ENCODE peak calls at places on chromosomes 13 and 19, in five cellular contexts. One of them, this sample, is unnamed.

GRCh38 chr19:18649371-18650047 is 12.7 kb downstream of the KLHL26 start:
- DNase-seq in NCI-H82: peak; percentile 65
- DNase-seq in thoracic aorta: no peak
- DNase-seq in heart left ventricle: peak; percentile 87
- DNase-seq in AG20443: peak; percentile 67
- DNase-seq in this sample: peak; percentile 55

GRCh38 chr13:51467730-51468129 is 14.9 kb upstream of the INTS6 start:
- DNase-seq in NCI-H82: no peak
- DNase-seq in thoracic aorta: no peak
- DNase-seq in heart left ventricle: no peak
- DNase-seq in AG20443: no peak
- DNase-seq in this sample: no peak

GRCh38 chr19:47284324-47284899 is 9.7 kb downstream of the INAFM1 start:
- DNase-seq in NCI-H82: peak; percentile 72
- DNase-seq in thoracic aorta: no peak
- DNase-seq in heart left ventricle: no peak
- DNase-seq in AG20443: peak; percentile 33
- DNase-seq in this sample: no peak

GRCh38 chr19:9306443-9306842 is 3.2 kb downstream of the ZNF699 start:
- DNase-seq in NCI-H82: no peak
- DNase-seq in thoracic aorta: no peak
- DNase-seq in heart left ventricle: no peak
- DNase-seq in AG20443: peak; percentile 47
- DNase-seq in this sample: no peak

GRCh38 chr13:96044238-96044637 is 9.0 kb downstream of the UGGT2 start:
- DNase-seq in NCI-H82: no peak
- DNase-seq in thoracic aorta: no peak
- DNase-seq in heart left ventricle: no peak
- DNase-seq in AG20443: no peak
- DNase-seq in this sample: no peak

GRCh38 chr19:19356500-19356899 is 35.9 kb downstream of the MAU2 start:
- DNase-seq in NCI-H82: no peak
- DNase-seq in thoracic aorta: no peak
- DNase-seq in heart left ventricle: no peak
- DNase-seq in AG20443: no peak
- DNase-seq in this sample: no peak

GRCh38 chr19:23868630-23869029 is 46.1 kb upstream of the ZNF726 start:
- DNase-seq in NCI-H82: no peak
- DNase-seq in thoracic aorta: no peak
- DNase-seq in heart left ventricle: no peak
- DNase-seq in AG20443: no peak
- DNase-seq in this sample: no peak

GRCh38 chr19:45484273-45484945 is 12.4 kb downstream of the RTN2 start:
- DNase-seq in NCI-H82: no peak
- DNase-seq in thoracic aorta: no peak
- DNase-seq in heart left ventricle: no peak
- DNase-seq in AG20443: no peak
- DNase-seq in this sample: no peak

GRCh38 chr13:106599875-106600797 is 32.2 kb upstream of the ARGLU1 start:
- DNase-seq in NCI-H82: no peak
- DNase-seq in thoracic aorta: no peak
- DNase-seq in heart left ventricle: no peak
- DNase-seq in AG20443: no peak
- DNase-seq in this sample: no peak

GRCh38 chr13:36918246-36919060 is 1.6 kb downstream of the SMAD9 start:
- DNase-seq in NCI-H82: peak; percentile 71
- DNase-seq in thoracic aorta: no peak
- DNase-seq in heart left ventricle: no peak
- DNase-seq in AG20443: peak; percentile 22
- DNase-seq in this sample: no peak

GRCh38 chr19:10093295-10094186 is 7.4 kb downstream of the SHFL start:
- DNase-seq in NCI-H82: no peak
- DNase-seq in thoracic aorta: no peak
- DNase-seq in heart left ventricle: no peak
- DNase-seq in AG20443: no peak
- DNase-seq in this sample: no peak

GRCh38 chr19:44757735-44758505 is 9.4 kb downstream of the BCL3 start:
- DNase-seq in NCI-H82: peak; percentile 61
- DNase-seq in thoracic aorta: no peak
- DNase-seq in heart left ventricle: peak; percentile 91
- DNase-seq in AG20443: no peak
- DNase-seq in this sample: no peak

GRCh38 chr13:27973956-27974662 is 5.0 kb upstream of the CDX2 start:
- DNase-seq in NCI-H82: no peak
- DNase-seq in thoracic aorta: no peak
- DNase-seq in heart left ventricle: no peak
- DNase-seq in AG20443: peak; percentile 7
- DNase-seq in this sample: no peak

GRCh38 chr19:42185281-42185680 is 32.2 kb downstream of the DEDD2 start:
- DNase-seq in NCI-H82: no peak
- DNase-seq in thoracic aorta: no peak
- DNase-seq in heart left ventricle: no peak
- DNase-seq in AG20443: no peak
- DNase-seq in this sample: no peak

GRCh38 chr19:741506-742131 is 9.3 kb upstream of the MISP start:
- DNase-seq in NCI-H82: peak; percentile 68
- DNase-seq in thoracic aorta: no peak
- DNase-seq in heart left ventricle: no peak
- DNase-seq in AG20443: no peak
- DNase-seq in this sample: no peak

GRCh38 chr13:63433546-63434150 is 2018.0 kb upstream of the PCDH20 start:
- DNase-seq in NCI-H82: peak; percentile 23
- DNase-seq in thoracic aorta: no peak
- DNase-seq in heart left ventricle: no peak
- DNase-seq in AG20443: no peak
- DNase-seq in this sample: no peak

GRCh38 chr13:28479005-28479404 is 15.9 kb downstream of the FLT1 start:
- DNase-seq in NCI-H82: no peak
- DNase-seq in thoracic aorta: no peak
- DNase-seq in heart left ventricle: no peak
- DNase-seq in AG20443: no peak
- DNase-seq in this sample: no peak

GRCh38 chr13:85528578-85529215 is 270.5 kb downstream of the SLITRK6 start:
- DNase-seq in NCI-H82: no peak
- DNase-seq in thoracic aorta: no peak
- DNase-seq in heart left ventricle: no peak
- DNase-seq in AG20443: peak; percentile 49
- DNase-seq in this sample: no peak

GRCh38 chr19:8988204-8988603 is 22.0 kb downstream of the MUC16 start:
- DNase-seq in NCI-H82: peak; percentile 41
- DNase-seq in thoracic aorta: no peak
- DNase-seq in heart left ventricle: no peak
- DNase-seq in AG20443: no peak
- DNase-seq in this sample: no peak

GRCh38 chr13:38850868-38851626 is 139.6 kb downstream of the STOML3 start:
- DNase-seq in NCI-H82: no peak
- DNase-seq in thoracic aorta: no peak
- DNase-seq in heart left ventricle: no peak
- DNase-seq in AG20443: no peak
- DNase-seq in this sample: no peak

GRCh38 chr19:14497347-14497921 is 1.5 kb upstream of the GIPC1 start:
- DNase-seq in NCI-H82: no peak
- DNase-seq in thoracic aorta: no peak
- DNase-seq in heart left ventricle: no peak
- DNase-seq in AG20443: peak; percentile 49
- DNase-seq in this sample: no peak

GRCh38 chr19:13839193-13839937 is 37.6 kb upstream of the NANOS3 start:
- DNase-seq in NCI-H82: peak; percentile 52
- DNase-seq in thoracic aorta: no peak
- DNase-seq in heart left ventricle: peak; percentile 96
- DNase-seq in AG20443: peak; percentile 59
- DNase-seq in this sample: peak; percentile 97

GRCh38 chr19:18392417-18392816 is 5.0 kb downstream of the LRRC25 start:
- DNase-seq in NCI-H82: no peak
- DNase-seq in thoracic aorta: no peak
- DNase-seq in heart left ventricle: peak; percentile 61
- DNase-seq in AG20443: no peak
- DNase-seq in this sample: peak; percentile 90

GRCh38 chr19:45322311-45322710 is 364 bp downstream of the CKM start:
- DNase-seq in NCI-H82: peak; percentile 43
- DNase-seq in thoracic aorta: no peak
- DNase-seq in heart left ventricle: no peak
- DNase-seq in AG20443: no peak
- DNase-seq in this sample: no peak